ENCODE peak calls at places on chromosomes 13 and 19, in four cellular contexts. One of them, this sample, is unnamed.
A peak's percentile ranks its signal among the peaks of the same experiment; 100 is the strongest.

GRCh38 chr19:16347706-16348105 is 23.1 kb downstream of the KLF2 start:
- DNase-seq in HCT116: no peak
- DNase-seq in SK-N-SH: no peak
- DNase-seq in HepG2: no peak
- DNase-seq in this sample: no peak

GRCh38 chr13:41827507-41828213 is 133.2 kb downstream of the VWA8 start:
- DNase-seq in HCT116: peak; percentile 39
- DNase-seq in SK-N-SH: no peak
- DNase-seq in HepG2: no peak
- DNase-seq in this sample: no peak

GRCh38 chr19:43624933-43625332 is 5.5 kb upstream of the ZNF428 start:
- DNase-seq in HCT116: peak; percentile 72
- DNase-seq in SK-N-SH: no peak
- DNase-seq in HepG2: no peak
- DNase-seq in this sample: peak; percentile 97

GRCh38 chr19:49539192-49539952 is 11.6 kb downstream of the RCN3 start:
- DNase-seq in HCT116: no peak
- DNase-seq in SK-N-SH: no peak
- DNase-seq in HepG2: no peak
- DNase-seq in this sample: no peak

GRCh38 chr13:103976371-103976770 is 910.2 kb upstream of the SLC10A2 start:
- DNase-seq in HCT116: no peak
- DNase-seq in SK-N-SH: no peak
- DNase-seq in HepG2: no peak
- DNase-seq in this sample: no peak

GRCh38 chr19:3058821-3059314 is 3.4 kb downstream of the TLE5 start:
- DNase-seq in HCT116: no peak
- DNase-seq in SK-N-SH: no peak
- DNase-seq in HepG2: no peak
- DNase-seq in this sample: no peak

GRCh38 chr13:38191016-38191415 is 158.6 kb upstream of the UFM1 start:
- DNase-seq in HCT116: no peak
- DNase-seq in SK-N-SH: no peak
- DNase-seq in HepG2: no peak
- DNase-seq in this sample: no peak

GRCh38 chr19:40365613-40366401 is 17.3 kb downstream of the PLD3 start:
- DNase-seq in HCT116: no peak
- DNase-seq in SK-N-SH: peak; percentile 99
- DNase-seq in HepG2: no peak
- DNase-seq in this sample: peak; percentile 92

GRCh38 chr19:49946415-49946814 is 14.6 kb downstream of the SIGLEC11 start:
- DNase-seq in HCT116: no peak
- DNase-seq in SK-N-SH: no peak
- DNase-seq in HepG2: no peak
- DNase-seq in this sample: no peak

GRCh38 chr13:31998131-31998530 is 33.4 kb upstream of the FRY start:
- DNase-seq in HCT116: no peak
- DNase-seq in SK-N-SH: no peak
- DNase-seq in HepG2: no peak
- DNase-seq in this sample: no peak
- TF ChIP-seq POLR2AphosphoS5 in HCT116: no peak
- TF ChIP-seq POLR2AphosphoS5 in SK-N-SH: no peak
- TF ChIP-seq POLR2AphosphoS5 in HepG2: no peak
- TF ChIP-seq POLR2AphosphoS5 in this sample: no peak

GRCh38 chr13:92590503-92590908 is 636.1 kb upstream of the GPC6 start:
- DNase-seq in HCT116: no peak
- DNase-seq in SK-N-SH: no peak
- DNase-seq in HepG2: no peak
- DNase-seq in this sample: no peak
- TF ChIP-seq ELF1 in HCT116: no peak
- TF ChIP-seq ELF1 in SK-N-SH: no peak
- TF ChIP-seq ELF1 in HepG2: no peak
- TF ChIP-seq ELF1 in this sample: no peak

GRCh38 chr13:80706164-80706471 is 365.2 kb upstream of the SPRY2 start:
- DNase-seq in HCT116: no peak
- DNase-seq in SK-N-SH: no peak
- DNase-seq in HepG2: no peak
- DNase-seq in this sample: no peak

GRCh38 chr13:80704369-80704768 is 363.4 kb upstream of the SPRY2 start:
- DNase-seq in HCT116: no peak
- DNase-seq in SK-N-SH: peak; percentile 7
- DNase-seq in HepG2: no peak
- DNase-seq in this sample: no peak

GRCh38 chr13:80707000-80707983 is 366.4 kb upstream of the SPRY2 start:
- DNase-seq in HCT116: no peak
- DNase-seq in SK-N-SH: no peak
- DNase-seq in HepG2: no peak
- DNase-seq in this sample: no peak

DNA sequence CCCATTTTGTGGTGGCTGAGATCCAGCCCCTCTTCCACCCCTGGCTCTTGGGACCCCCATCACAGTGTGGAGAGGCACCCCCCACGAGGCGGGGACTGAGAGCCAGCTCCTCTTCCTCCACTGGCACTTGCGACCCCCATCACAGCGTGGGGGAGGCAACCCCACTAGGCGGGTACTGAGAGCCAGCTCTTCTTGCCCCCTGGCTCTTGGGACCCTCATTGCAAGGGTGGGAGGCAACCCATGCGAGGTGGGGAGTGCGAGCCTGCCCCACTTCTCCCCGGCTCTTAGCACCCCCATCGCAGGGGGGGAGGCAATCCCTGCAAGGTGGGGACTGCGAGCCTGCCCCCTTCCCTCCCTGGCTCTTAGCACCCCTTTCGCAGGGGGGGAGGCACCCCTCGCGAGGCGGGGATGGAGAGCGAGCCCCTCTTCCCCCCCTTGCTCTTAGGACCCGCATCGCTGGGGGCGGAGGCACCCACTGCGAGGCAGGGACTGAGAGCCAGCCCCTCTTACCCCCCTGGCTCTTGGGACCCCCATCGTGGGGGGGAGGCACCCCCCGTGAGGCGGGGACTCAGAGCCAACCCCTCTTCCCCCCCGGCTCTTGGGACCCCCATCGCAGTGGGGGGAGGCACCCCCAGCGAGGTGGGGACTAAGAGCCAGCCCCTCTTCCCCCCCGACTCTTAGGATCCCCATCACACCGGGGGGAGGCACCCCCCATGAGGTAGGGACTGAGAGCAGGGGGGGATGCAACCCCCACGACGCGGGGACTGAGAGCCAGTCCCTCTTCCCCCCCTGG is 364.6 kb upstream of the SPRY2 start:
- DNase-seq in HCT116: no peak
- DNase-seq in SK-N-SH: peak; percentile 7
- DNase-seq in HepG2: no peak
- DNase-seq in this sample: no peak
- TF ChIP-seq POLR2AphosphoS5 in HCT116: no peak
- TF ChIP-seq POLR2AphosphoS5 in SK-N-SH: no peak
- TF ChIP-seq POLR2AphosphoS5 in HepG2: no peak
- TF ChIP-seq POLR2AphosphoS5 in this sample: no peak

DNA sequence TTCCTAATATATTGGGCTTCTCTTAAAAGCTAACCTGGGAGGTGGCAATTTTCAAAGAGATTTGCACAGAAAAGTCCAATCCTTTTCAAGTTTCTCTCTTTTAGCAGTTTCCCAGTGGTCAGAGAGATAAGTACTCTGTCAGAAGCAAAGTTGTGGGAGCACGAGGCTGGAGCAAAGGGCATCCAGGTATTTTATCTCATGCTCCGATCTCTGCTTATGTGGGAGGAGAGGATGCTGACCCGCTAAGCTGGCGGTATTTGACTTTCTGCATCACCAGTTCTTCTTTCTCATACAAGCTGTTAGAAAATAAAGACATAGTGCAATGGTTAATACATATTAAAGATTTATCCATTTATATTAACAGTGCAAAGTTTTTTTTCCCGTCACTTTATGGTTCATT is 1025.1 kb downstream of the EFNB2 start:
- DNase-seq in HCT116: no peak
- DNase-seq in SK-N-SH: no peak
- DNase-seq in HepG2: no peak
- DNase-seq in this sample: no peak
- TF ChIP-seq ELF1 in HCT116: no peak
- TF ChIP-seq ELF1 in SK-N-SH: no peak
- TF ChIP-seq ELF1 in HepG2: no peak
- TF ChIP-seq ELF1 in this sample: no peak

DNA sequence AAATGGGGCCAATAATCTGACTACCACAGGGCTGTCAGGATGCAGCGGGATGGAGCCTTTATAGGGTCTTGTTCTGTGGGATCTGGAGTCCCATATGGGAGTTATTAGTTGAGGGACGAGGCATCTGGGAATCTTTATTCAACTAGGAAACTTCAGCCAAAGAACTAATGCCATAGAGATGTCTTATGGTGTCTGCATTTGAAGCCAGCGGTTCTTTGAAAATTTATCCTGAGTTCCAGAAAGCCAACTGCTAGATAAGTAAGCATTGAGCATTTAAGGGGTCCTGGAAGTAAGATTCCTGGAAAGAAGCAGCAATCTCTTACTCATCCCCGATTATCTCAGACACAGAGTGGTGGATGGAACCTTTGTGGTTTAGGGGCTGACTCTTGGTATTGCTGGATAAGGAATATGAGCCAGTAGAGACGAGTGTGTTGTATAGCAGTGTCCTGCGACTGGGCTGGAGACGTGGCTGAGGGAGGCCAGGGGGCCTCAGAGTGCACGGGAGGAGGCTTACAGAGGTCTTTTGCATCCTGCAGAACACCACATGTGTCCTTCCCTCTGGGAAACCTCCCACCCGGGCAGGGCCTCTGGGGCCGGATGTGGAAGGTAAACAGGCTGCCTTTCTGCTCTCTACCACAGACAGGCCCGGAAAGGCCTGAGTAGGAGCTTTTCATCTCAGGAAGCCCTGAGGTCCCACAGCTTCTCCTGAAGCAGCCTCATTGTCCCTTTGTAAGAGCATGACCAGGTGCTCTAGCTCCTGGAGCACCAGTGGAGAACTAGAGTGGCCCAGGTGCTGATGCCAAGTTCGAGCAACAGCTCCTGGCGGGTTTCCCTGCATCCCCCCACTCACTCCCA is 28.8 kb downstream of the ACTN4 start:
- DNase-seq in HCT116: no peak
- DNase-seq in SK-N-SH: no peak
- DNase-seq in HepG2: no peak
- DNase-seq in this sample: peak; percentile 71
- TF ChIP-seq POLR2AphosphoS5 in HCT116: no peak
- TF ChIP-seq POLR2AphosphoS5 in SK-N-SH: no peak
- TF ChIP-seq POLR2AphosphoS5 in HepG2: no peak
- TF ChIP-seq POLR2AphosphoS5 in this sample: peak; percentile 96

GRCh38 chr13:99805361-99805760 is 166.2 kb downstream of the ZIC5 start:
- DNase-seq in HCT116: no peak
- DNase-seq in SK-N-SH: no peak
- DNase-seq in HepG2: no peak
- DNase-seq in this sample: no peak
- TF ChIP-seq ELF1 in HCT116: no peak
- TF ChIP-seq ELF1 in SK-N-SH: no peak
- TF ChIP-seq ELF1 in HepG2: no peak
- TF ChIP-seq ELF1 in this sample: no peak

DNA sequence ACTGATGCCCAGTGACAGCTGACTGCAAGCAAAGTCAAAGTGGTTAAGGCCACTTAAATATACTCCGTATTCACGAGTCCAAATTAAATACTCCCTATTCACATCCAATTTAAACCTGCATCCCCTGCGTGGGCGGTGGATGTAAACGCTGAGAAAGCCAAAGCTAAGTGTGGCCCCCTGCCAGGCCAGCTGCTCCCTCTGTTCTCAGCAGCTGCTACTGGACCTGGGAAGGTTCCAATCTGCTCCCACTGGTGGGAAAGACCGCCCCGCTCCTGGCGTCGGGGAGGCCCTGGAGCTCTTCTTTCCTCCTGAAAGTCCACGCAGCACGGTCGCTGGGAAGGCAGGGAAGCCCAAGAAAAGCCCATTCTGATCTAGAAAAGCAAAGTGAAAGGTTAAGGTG is 205.4 kb upstream of the GPR12 start:
- DNase-seq in HCT116: no peak
- DNase-seq in SK-N-SH: no peak
- DNase-seq in HepG2: no peak
- DNase-seq in this sample: no peak
- TF ChIP-seq POLR2AphosphoS5 in HCT116: no peak
- TF ChIP-seq POLR2AphosphoS5 in SK-N-SH: no peak
- TF ChIP-seq POLR2AphosphoS5 in HepG2: no peak
- TF ChIP-seq POLR2AphosphoS5 in this sample: no peak